ENCODE peak calls at places on chromosomes 5 and 9, in four cellular contexts. C is Peyer's patch, Q is sigmoid colon, L is breast epithelium. F is an unnamed sample.
A peak's percentile ranks its signal among the peaks of the same experiment; 100 is the strongest.

GRCh38 chr5:82561786-82562185 is 283.6 kb upstream of the RPS23 start:
- DNase-seq in C (no peak), Q (no peak), L (no peak), F (no peak)

GRCh38 chr9:125904155-125904841 is 157.1 kb downstream of the PBX3 start:
- DNase-seq in C (no peak), Q (no peak), L (no peak), F (no peak)

GRCh38 chr5:126119894-126120442 is 303.2 kb upstream of the GRAMD2B start:
- DNase-seq in C (no peak), Q (no peak), L (no peak), F (no peak)

GRCh38 chr5:39584921-39585320 is 160.1 kb upstream of the DAB2 start:
- DNase-seq in C (no peak), Q (no peak), L (no peak), F (no peak)

GRCh38 chr5:172564187-172564586 is 76.9 kb upstream of the NEURL1B start:
- DNase-seq in C (no peak), Q (no peak), L (no peak), F (no peak)

GRCh38 chr5:32531885-32532520 is 53.4 kb upstream of the SUB1 start:
- DNase-seq in C (no peak), Q (no peak), L (no peak), F (no peak)

GRCh38 chr5:134637106-134637721 is 4.6 kb upstream of the SAR1B start:
- DNase-seq in C (no peak), Q (no peak), L (peak; percentile 68), F (no peak)

GRCh38 chr5:81755320-81755719 is 4.4 kb upstream of the SSBP2 start:
- DNase-seq in C (peak; percentile 59), Q (peak; percentile 81), L (peak; percentile 86), F (peak; percentile 73)

GRCh38 chr5:60929024-60929423 is 15.8 kb downstream of the ERCC8 start:
- DNase-seq in C (no peak), Q (no peak), L (no peak), F (no peak)

GRCh38 chr5:160423025-160423554 is 1.4 kb downstream of the PTTG1 start:
- DNase-seq in C (no peak), Q (no peak), L (no peak), F (no peak)

GRCh38 chr5:17395516-17395915 is 102.5 kb upstream of the TAF11L2 start:
- DNase-seq in C (no peak), Q (no peak), L (no peak), F (no peak)

GRCh38 chr9:107613314-107613713 is 123.7 kb upstream of the KLF4 start:
- DNase-seq in C (peak; percentile 56), Q (no peak), L (no peak), F (no peak)

GRCh38 chr5:168920019-168920813 is 341.0 kb upstream of the PANK3 start:
- DNase-seq in C (no peak), Q (no peak), L (no peak), F (no peak)

GRCh38 chr5:3593771-3594513 is 1.7 kb upstream of the IRX1 start:
- DNase-seq in C (peak; percentile 6), Q (no peak), L (no peak), F (no peak)

GRCh38 chr5:88785396-88786216 is 97.4 kb downstream of the MEF2C start:
- DNase-seq in C (no peak), Q (peak; percentile 64), L (peak; percentile 33), F (peak; percentile 28)

GRCh38 chr5:154528005-154528594 is 50.1 kb upstream of the HAND1 start:
- DNase-seq in C (no peak), Q (peak; percentile 5), L (no peak), F (no peak)

GRCh38 chr5:106167766-106168165 is 1503.0 kb downstream of the EFNA5 start:
- DNase-seq in C (no peak), Q (no peak), L (no peak), F (no peak)

GRCh38 chr5:125798311-125798710 is 624.9 kb upstream of the GRAMD2B start:
- DNase-seq in C (no peak), Q (no peak), L (no peak), F (no peak)

GRCh38 chr9:126411225-126411947 is 84.8 kb downstream of the MVB12B start:
- DNase-seq in C (no peak), Q (no peak), L (no peak), F (no peak)

GRCh38 chr5:124927735-124928134 is 181.3 kb upstream of the ZNF608 start:
- DNase-seq in C (no peak), Q (no peak), L (no peak), F (no peak)

GRCh38 chr9:2809692-2810423 is 34.0 kb downstream of the PUM3 start:
- DNase-seq in C (no peak), Q (no peak), L (no peak), F (no peak)

GRCh38 chr9:114680266-114681011 is 1.6 kb downstream of the TEX48 start:
- DNase-seq in C (no peak), Q (no peak), L (no peak), F (no peak)

GRCh38 chr5:172973931-172974330 is 9.6 kb upstream of the ATP6V0E1 start:
- DNase-seq in C (no peak), Q (no peak), L (no peak), F (no peak)

GRCh38 chr5:80184235-80185023 is 71.4 kb downstream of the SERINC5 start:
- DNase-seq in C (no peak), Q (no peak), L (no peak), F (no peak)

GRCh38 chr9:106110483-106110882 is 416.1 kb downstream of the TMEM38B start:
- DNase-seq in C (no peak), Q (no peak), L (no peak), F (no peak)

GRCh38 chr5:132456553-132457361 is 33.8 kb downstream of the IRF1 start:
- DNase-seq in C (peak; percentile 93), Q (no peak), L (peak; percentile 76), F (no peak)

GRCh38 chr5:88551724-88552345 is 283.2 kb upstream of the TMEM161B start:
- DNase-seq in C (no peak), Q (no peak), L (no peak), F (no peak)

GRCh38 chr5:34598177-34598794 is 57.8 kb upstream of the RAI14 start:
- DNase-seq in C (no peak), Q (no peak), L (no peak), F (peak; percentile 74)

GRCh38 chr5:171323806-171324632 is 15.0 kb downstream of the TLX3 start:
- DNase-seq in C (no peak), Q (no peak), L (no peak), F (no peak)

GRCh38 chr9:135949666-135950134 is 11.5 kb downstream of the UBAC1 start:
- DNase-seq in C (no peak), Q (no peak), L (no peak), F (no peak)
- TF ChIP-seq POLR2A in C (no peak), Q (no peak), L (no peak), F (no peak)

GRCh38 chr9:14417230-14417629 is 103.3 kb upstream of the NFIB start:
- DNase-seq in C (no peak), Q (no peak), L (no peak), F (no peak)
- H3K27me3 ChIP-seq in C (no peaks in the 10 kb centered on the region), Q (no peaks in the 10 kb centered on the region), L (no peaks in the 10 kb centered on the region), F (no peaks in the 10 kb centered on the region)

DNA sequence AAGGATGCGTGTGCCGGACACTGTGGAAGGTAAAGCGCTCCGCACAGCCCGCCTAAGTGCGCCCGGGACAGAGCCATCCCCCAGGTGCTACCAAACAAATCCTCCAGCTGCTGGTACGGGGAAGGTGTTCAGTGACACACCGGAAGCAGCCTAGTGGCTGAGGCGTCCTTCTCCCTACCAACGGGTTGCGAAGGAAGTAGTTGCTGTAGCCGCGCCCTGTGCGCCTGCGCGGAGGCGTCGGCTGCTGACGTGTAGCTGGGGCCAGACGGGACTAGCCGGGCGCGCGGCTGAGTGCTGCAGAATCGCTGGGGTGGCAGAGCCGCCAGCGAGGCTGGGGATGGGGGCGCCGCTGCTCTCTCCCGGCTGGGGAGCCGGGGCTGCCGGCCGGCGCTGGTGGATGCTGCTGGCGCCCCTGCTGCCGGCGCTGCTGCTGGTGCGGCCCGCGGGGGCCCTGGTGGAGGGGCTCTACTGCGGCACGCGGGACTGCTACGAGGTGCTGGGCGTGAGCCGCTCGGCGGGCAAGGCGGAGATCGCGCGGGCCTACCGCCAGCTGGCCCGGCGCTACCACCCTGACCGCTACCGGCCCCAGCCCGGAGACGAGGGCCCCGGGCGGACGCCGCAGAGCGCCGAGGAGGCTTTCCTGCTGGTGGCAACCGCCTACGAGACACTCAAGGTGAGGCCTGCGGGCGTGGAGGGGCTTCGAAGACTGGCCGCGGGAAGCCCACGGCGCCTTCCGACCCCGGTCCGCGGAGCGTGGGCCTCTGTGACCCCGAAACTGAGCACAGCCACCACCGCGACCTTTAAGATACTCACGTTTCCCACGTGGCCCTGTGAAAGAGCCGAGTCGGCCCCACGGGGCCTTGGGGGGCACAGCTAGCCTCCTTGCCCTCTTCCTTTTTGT is at the start of gene DNAJC25:
- DNase-seq in C (peak; percentile 99), Q (peak; percentile 98), L (peak; percentile 97), F (peak; percentile 95)
- TF ChIP-seq POLR2A in C (peak; percentile 99), Q (peak; percentile 86), L (peak; percentile 85), F (peak; percentile 100)

DNA sequence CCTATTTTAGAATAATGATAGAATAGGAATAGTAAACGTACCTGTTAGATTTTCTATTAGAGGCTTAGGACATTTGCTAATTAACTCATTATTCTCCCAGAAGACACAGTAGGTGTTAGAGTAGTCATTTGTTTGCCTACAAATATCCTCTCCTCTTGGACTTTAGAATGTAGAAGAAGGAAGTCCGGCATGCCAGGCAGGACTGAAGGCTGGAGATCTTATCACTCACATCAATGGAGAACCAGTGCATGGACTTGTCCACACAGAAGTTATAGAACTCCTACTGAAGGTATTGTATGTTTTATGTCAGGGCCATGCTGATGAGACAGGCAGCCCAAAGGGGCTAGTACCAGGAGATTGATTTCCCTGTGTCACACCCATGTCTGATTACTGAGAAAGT is 43.3 kb downstream of the CD180 start:
- DNase-seq in C (no peak), Q (no peak), L (no peak), F (no peak)
- H3K27me3 ChIP-seq in C (no peaks in the 10 kb centered on the region), Q (no peaks in the 10 kb centered on the region), L (no peaks in the 10 kb centered on the region), F (no peaks in the 10 kb centered on the region)

GRCh38 chr5:147483961-147484707 is 25.7 kb downstream of the DPYSL3 start:
- DNase-seq in C (peak; percentile 66), Q (peak; percentile 89), L (peak; percentile 39), F (peak; percentile 86)
- TF ChIP-seq POLR2A in C (no peak), Q (no peak), L (no peak), F (no peak)

DNA sequence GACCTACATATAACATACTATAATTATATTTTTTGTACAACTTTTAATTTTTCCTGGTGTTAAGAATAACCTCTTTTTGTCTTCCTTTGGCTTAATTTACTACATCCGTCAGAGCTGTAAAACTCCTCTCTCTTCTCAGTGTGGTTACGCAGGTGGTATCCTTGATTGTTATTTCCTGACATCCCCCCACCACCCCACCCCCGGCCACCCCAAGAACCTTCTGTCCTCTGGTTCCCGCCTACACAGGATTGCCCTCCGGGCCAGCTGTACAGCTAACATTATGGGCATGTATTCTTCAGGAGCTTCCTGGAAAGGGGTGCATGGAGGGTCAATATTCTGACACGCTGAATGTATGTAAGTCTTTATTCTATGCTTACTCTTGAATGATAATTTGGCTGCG is 13.0 kb upstream of the ANP32B start:
- DNase-seq in C (no peak), Q (no peak), L (no peak), F (no peak)
- H3K27me3 ChIP-seq in C (no peaks in the 10 kb centered on the region), Q (no peaks in the 10 kb centered on the region), L (no peaks in the 10 kb centered on the region), F (no peaks in the 10 kb centered on the region)

GRCh38 chr5:178130576-178131445 is at the start of gene RMND5B:
- DNase-seq in C (peak; percentile 92), Q (peak; percentile 91), L (peak; percentile 71), F (peak; percentile 87)
- TF ChIP-seq POLR2A in C (peak; percentile 79), Q (peak; percentile 68), L (no peak), F (peak; percentile 51)

GRCh38 chr5:1226839-1227238 is 1.7 kb downstream of the SLC6A18 start:
- DNase-seq in C (no peak), Q (no peak), L (no peak), F (no peak)
- H3K27me3 ChIP-seq in C (no peaks in the 10 kb centered on the region), Q (no peaks in the 10 kb centered on the region), L (peaks cover 64% of the 10 kb centered on the region), F (no peaks in the 10 kb centered on the region)